ENCODE peak calls at places on chromosomes 1 and 21, in eight cellular contexts. E is activated B cell treated with CpG ODN at 0.5 μM for 24 hours, J is H9, M is pancreas, B is fibroblast of pulmonary artery, N is left lung, S is tibial artery, G is natural killer cell. K is an unnamed sample.

GRCh38 chr1:172917972-172918371 is 132.8 kb downstream of the TNFSF18 start:
- DNase-seq in E (no peak), J (no peak), M (no peak), B (peak), N (no peak), S (no peak), G (no peak), K (no peak)

GRCh38 chr1:89254658-89255287 is 17.9 kb downstream of the GBP5 start:
- DNase-seq in E (no peak), J (no peak), M (no peak), B (peak), N (no peak), S (no peak), G (no peak), K (no peak)

GRCh38 chr1:245074898-245075297 is 79.9 kb upstream of the KIF26B start:
- DNase-seq in E (no peak), J (no peak), M (no peak), B (no peak), N (no peak), S (no peak), G (no peak), K (no peak)

GRCh38 chr1:220044683-220045355 is 1.5 kb downstream of the EPRS1 start:
- DNase-seq in E (no peak), J (no peak), M (no peak), B (no peak), N (no peak), S (no peak), G (no peak), K (no peak)

GRCh38 chr1:231194476-231194842 is 32.6 kb downstream of the TRIM67 start:
- DNase-seq in E (no peak), J (no peak), M (no peak), B (no peak), N (no peak), S (no peak), G (no peak), K (no peak)

GRCh38 chr1:9291914-9292360 is 757 bp upstream of the SPSB1 start:
- DNase-seq in E (no peak), J (no peak), M (no peak), B (peak), N (no peak), S (no peak), G (no peak), K (peak)

GRCh38 chr1:174239541-174239940 is 80.2 kb downstream of the RABGAP1L start:
- DNase-seq in E (no peak), J (no peak), M (no peak), B (no peak), N (no peak), S (no peak), G (no peak), K (no peak)

GRCh38 chr1:15966081-15966955 is 9.6 kb downstream of the ZBTB17 start:
- DNase-seq in E (peak), J (no peak), M (no peak), B (peak), N (no peak), S (peak), G (no peak), K (no peak)

GRCh38 chr1:229002451-229002960 is 267.2 kb downstream of the RHOU start:
- DNase-seq in E (no peak), J (no peak), M (no peak), B (no peak), N (no peak), S (peak), G (no peak), K (no peak)

GRCh38 chr1:70409136-70409535 is 1.9 kb upstream of the CTH start:
- DNase-seq in E (no peak), J (no peak), M (no peak), B (no peak), N (no peak), S (no peak), G (no peak), K (no peak)

GRCh38 chr1:25794325-25794724 is 5.7 kb upstream of the SELENON start:
- DNase-seq in E (no peak), J (no peak), M (no peak), B (no peak), N (no peak), S (no peak), G (no peak), K (no peak)

GRCh38 chr1:205535866-205536758 is 31.6 kb downstream of the CDK18 start:
- DNase-seq in E (peak), J (peak), M (peak), B (no peak), N (peak), S (peak), G (no peak), K (no peak)

GRCh38 chr1:11280719-11281376 is 7.8 kb downstream of the UBIAD1 start:
- DNase-seq in E (peak), J (no peak), M (no peak), B (no peak), N (no peak), S (no peak), G (no peak), K (no peak)

GRCh38 chr1:182215797-182216196 is 154.3 kb upstream of the ZNF648 start:
- DNase-seq in E (no peak), J (no peak), M (no peak), B (no peak), N (no peak), S (no peak), G (no peak), K (no peak)

GRCh38 chr1:213733708-213734107 is 254.1 kb upstream of the PROX1 start:
- DNase-seq in E (no peak), J (no peak), M (no peak), B (no peak), N (no peak), S (no peak), G (no peak), K (no peak)

GRCh38 chr1:54352755-54353154 is 53.4 kb downstream of the SSBP3 start:
- DNase-seq in E (no peak), J (no peak), M (no peak), B (no peak), N (no peak), S (no peak), G (no peak), K (no peak)

DNA sequence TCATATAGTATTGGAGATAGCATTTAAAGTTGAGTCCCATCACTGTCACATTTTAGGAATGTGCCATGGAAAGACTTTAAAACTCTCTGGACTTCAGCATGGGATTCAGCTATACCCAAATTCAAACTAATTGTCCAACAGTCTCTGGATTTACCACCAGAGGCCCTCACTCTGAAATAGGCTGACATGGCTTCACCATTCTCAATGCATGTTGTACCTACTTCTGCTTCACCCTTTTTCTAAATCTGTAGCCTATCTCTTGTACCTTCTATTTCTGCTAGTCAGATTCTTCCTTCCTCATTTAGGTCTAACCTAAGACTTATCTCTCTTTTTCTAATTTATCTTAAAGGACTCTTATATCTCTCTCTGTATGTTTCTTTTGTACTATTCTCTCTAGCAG is 512.7 kb upstream of the ZRANB2 start:
- DNase-seq in E (no peak), J (no peak), M (no peak), B (peak), N (no peak), S (no peak), G (no peak), K (no peak)
- TF ChIP-seq CTCF in E (no peak), J (peak), M (no peak), B (peak), N (no peak), S (no peak), G (no peak), K (no peak)

DNA sequence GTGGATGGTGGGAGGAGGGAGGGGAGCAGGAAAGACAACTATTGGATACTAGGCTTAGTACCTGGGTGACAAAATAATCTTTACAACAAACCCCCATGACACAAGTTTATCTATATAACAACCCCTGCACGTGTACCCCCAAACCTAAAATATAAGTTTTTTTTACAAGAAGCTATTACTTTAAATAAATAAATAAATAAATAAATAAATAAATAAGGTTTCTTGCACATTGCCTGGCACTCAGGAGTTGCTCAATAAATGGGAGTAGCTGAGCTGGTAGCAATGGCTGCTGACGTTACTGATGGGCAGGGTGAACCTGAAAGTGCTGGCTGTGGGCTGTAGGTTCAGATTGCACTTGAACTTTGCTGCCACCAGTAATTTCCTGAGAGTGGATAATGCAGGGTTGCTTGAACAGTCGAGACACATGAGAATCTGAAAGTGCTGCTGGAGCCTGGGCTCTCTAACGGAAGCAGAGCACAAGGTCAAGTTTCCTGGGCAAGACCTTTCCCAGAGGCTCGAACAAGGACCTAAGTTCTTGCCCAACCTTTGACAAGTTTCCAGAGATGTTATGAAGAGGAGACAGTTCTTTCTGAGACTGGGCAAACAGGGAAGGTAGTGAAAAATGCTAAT is 14.8 kb upstream of the KCNE2 start:
- DNase-seq in E (no peak), J (no peak), M (no peak), B (no peak), N (no peak), S (no peak), G (no peak), K (no peak)
- TF ChIP-seq CTCF in E (no peak), J (no peak), M (no peak), B (no peak), N (no peak), S (no peak), G (no peak), K (no peak)

GRCh38 chr1:154624756-154625643 is 17.0 kb upstream of the ADAR start:
- DNase-seq in E (no peak), J (no peak), M (no peak), B (peak), N (no peak), S (no peak), G (no peak), K (no peak)
- TF ChIP-seq CTCF in E (no peak), J (no peak), M (no peak), B (no peak), N (no peak), S (no peak), G (no peak), K (no peak)

GRCh38 chr1:221543529-221544120 is 198.3 kb downstream of the DUSP10 start:
- DNase-seq in E (no peak), J (no peak), M (no peak), B (peak), N (no peak), S (no peak), G (no peak), K (no peak)
- TF ChIP-seq CTCF in E (no peak), J (peak), M (peak), B (peak), N (no peak), S (peak), G (peak), K (no peak)